ENCODE peak calls at places on chromosomes 16 and 17, in six cellular contexts. F is right cardiac atrium; C is left lung; N is neural progenitor cell; P is ovary; R is CD8-positive, alpha-beta T cell. Q is an unnamed sample.

GRCh38 chr16:84999857-85000480 is 11.4 kb downstream of the ZDHHC7 start:
- DNase-seq in F (no peak), C (no peak), N (no peak), P (no peak), R (no peak), Q (no peak)

GRCh38 chr17:76720211-76720610 is 6.2 kb downstream of the JMJD6 start:
- DNase-seq in F (no peak), C (no peak), N (no peak), P (no peak), R (no peak), Q (no peak)

GRCh38 chr17:17853811-17854527 is 17.2 kb upstream of the SREBF1 start:
- DNase-seq in F (peak; percentile 28), C (no peak), N (no peak), P (no peak), R (no peak), Q (no peak)

GRCh38 chr16:88639231-88640038 is 1.1 kb downstream of the IL17C start:
- DNase-seq in F (peak; percentile 65), C (no peak), N (peak; percentile 59), P (no peak), R (no peak), Q (no peak)

GRCh38 chr17:4074831-4075495 is 67.9 kb downstream of the ZZEF1 start:
- DNase-seq in F (no peak), C (no peak), N (peak; percentile 44), P (no peak), R (no peak), Q (no peak)

GRCh38 chr17:64575431-64575830 is 68.7 kb downstream of the CEP95 start:
- DNase-seq in F (no peak), C (no peak), N (no peak), P (no peak), R (no peak), Q (no peak)

GRCh38 chr17:47652570-47652969 is 2.9 kb downstream of the KPNB1 start:
- DNase-seq in F (no peak), C (no peak), N (peak; percentile 8), P (no peak), R (no peak), Q (no peak)

GRCh38 chr17:40303009-40303657 is 5.8 kb upstream of the RARA start:
- DNase-seq in F (no peak), C (no peak), N (peak; percentile 63), P (peak; percentile 68), R (no peak), Q (peak; percentile 49)

GRCh38 chr16:68331879-68332410 is 21.1 kb downstream of the PRMT7 start:
- DNase-seq in F (no peak), C (no peak), N (no peak), P (no peak), R (no peak), Q (no peak)

GRCh38 chr17:16107165-16107770 is 107.6 kb downstream of the TTC19 start:
- DNase-seq in F (no peak), C (no peak), N (no peak), P (no peak), R (no peak), Q (no peak)
- H3K9me3 ChIP-seq in F (no peaks in the 10 kb centered on the region), C (no peaks in the 10 kb centered on the region), N (no peaks in the 10 kb centered on the region), P (no peaks in the 10 kb centered on the region), R (no peaks in the 10 kb centered on the region), Q (no peaks in the 10 kb centered on the region)

GRCh38 chr16:839643-840408 is 39.3 kb upstream of the GNG13 start:
- DNase-seq in F (peak; percentile 43), C (no peak), N (no peak), P (no peak), R (no peak), Q (no peak)
- H3K9me3 ChIP-seq in F (peaks cover 2% of the 10 kb centered on the region), C (no peaks in the 10 kb centered on the region), N (no peaks in the 10 kb centered on the region), P (no peaks in the 10 kb centered on the region), R (no peaks in the 10 kb centered on the region), Q (no peaks in the 10 kb centered on the region)

GRCh38 chr17:14469971-14470370 is 169.1 kb downstream of the HS3ST3B1 start:
- DNase-seq in F (no peak), C (no peak), N (no peak), P (no peak), R (no peak), Q (no peak)
- H3K9me3 ChIP-seq in F (no peaks in the 10 kb centered on the region), C (no peaks in the 10 kb centered on the region), N (no peaks in the 10 kb centered on the region), P (no peaks in the 10 kb centered on the region), R (no peaks in the 10 kb centered on the region), Q (no peaks in the 10 kb centered on the region)

DNA sequence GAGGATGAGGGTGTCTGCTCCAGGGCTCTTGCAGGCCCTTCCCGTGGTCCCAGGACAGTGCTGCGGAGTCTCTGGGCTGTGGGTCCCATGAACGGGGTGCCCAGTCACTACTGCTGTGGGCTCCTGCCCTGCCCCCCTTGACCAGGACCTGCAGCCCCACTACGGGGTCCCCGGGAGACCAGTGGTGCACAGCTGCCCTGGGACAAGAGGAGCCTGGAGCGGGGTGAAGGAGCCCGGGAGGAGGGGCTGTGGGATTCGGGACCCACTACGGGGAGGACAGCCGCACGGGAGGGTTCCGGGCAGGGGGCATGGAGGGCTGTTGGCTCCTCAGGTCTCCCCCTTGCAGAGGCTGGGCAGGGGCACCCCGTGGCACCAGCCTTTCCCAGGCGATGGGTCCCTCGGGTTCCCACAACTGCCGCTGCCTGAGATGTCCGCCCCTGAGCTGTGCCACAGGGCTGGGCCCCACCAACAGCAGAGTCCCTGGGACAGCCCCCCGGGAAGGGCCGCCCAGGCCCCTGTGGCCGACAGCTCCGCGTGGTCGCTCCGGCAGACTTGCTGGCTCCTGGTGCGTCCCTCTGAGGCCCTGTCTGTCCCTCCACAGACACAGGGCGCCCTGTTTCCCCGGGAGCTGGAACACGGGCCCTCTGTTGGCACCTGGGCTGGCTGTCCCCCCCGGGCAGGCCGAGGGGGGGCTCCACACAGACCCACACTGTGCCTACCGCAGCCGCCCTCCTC is 52.1 kb upstream of the GNG13 start:
- DNase-seq in F (peak; percentile 53), C (no peak), N (no peak), P (no peak), R (no peak), Q (no peak)
- H3K9me3 ChIP-seq in F (no peaks in the 10 kb centered on the region), C (no peaks in the 10 kb centered on the region), N (no peaks in the 10 kb centered on the region), P (no peaks in the 10 kb centered on the region), R (no peaks in the 10 kb centered on the region), Q (no peaks in the 10 kb centered on the region)

Q was measured in T-helper 17 cell.